ENCODE peak calls at places on chromosomes 5 and 9, in four cellular contexts. G is HepG2, W is WTC11, K is K562. Z is an unnamed sample.
A peak's percentile ranks its signal among the peaks of the same experiment; 100 is the strongest.

GRCh38 chr9:84166828-84167400 is 173.6 kb downstream of the SLC28A3 start:
- DNase-seq in G (no peak), K (no peak), W (no peak), Z (no peak)

GRCh38 chr9:103928452-103928851 is 165.7 kb upstream of the SMC2 start:
- DNase-seq in G (no peak), W (no peak), K (no peak), Z (no peak)

GRCh38 chr9:131869312-131869711 is 129.4 kb upstream of the RAPGEF1 start:
- DNase-seq in G (no peak), K (no peak), W (peak; percentile 44), Z (no peak)

GRCh38 chr9:114694146-114694545 is 12.2 kb upstream of the TEX48 start:
- DNase-seq in K (no peak), W (no peak), G (no peak), Z (no peak)

GRCh38 chr9:73165911-73166310 is 14.2 kb downstream of the ANXA1 start:
- DNase-seq in K (no peak), W (no peak), G (no peak), Z (no peak)

GRCh38 chr9:87342743-87343142 is 154.9 kb upstream of the DAPK1 start:
- DNase-seq in W (no peak), G (no peak), K (no peak), Z (no peak)

GRCh38 chr9:134413890-134414731 is 87.9 kb downstream of the RXRA start:
- DNase-seq in G (no peak), K (no peak), W (no peak), Z (peak; percentile 77)

GRCh38 chr5:140189977-140190867 is 15.2 kb downstream of the CYSTM1 start:
- DNase-seq in G (no peak), K (peak; percentile 49), W (no peak), Z (no peak)

GRCh38 chr9:5871785-5872184 is 18.9 kb upstream of the MLANA start:
- DNase-seq in W (no peak), K (no peak), G (no peak), Z (no peak)

GRCh38 chr9:114216081-114216480 is 60.7 kb downstream of the COL27A1 start:
- DNase-seq in K (no peak), W (no peak), G (no peak), Z (no peak)

DNA sequence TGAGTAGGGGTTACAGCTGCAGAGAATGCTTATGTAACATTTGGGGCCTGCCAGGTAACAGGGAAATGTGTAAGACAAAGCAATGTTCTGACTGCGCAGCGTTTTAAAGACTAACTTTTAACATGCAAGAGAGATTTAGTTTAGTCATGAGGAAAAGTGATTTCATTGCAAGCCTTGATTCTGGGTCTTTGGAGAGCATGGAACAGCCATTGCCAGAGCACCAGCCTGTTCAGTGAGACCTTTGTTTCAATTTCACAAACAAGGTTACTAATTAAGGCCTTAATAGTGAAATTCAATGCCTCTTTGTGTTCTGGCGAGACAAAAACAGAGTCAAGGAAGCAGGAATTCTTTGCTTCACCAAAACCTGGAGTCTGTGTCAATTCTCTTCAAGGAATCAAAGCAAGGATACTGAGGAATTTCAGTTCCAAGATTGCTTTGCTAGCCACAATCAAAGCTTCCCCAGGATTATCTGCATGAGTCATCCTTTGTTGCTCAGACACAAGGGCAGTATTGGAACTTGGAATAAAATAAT is 14.4 kb downstream of the CKMT2 start:
- DNase-seq in W (no peak), G (no peak), K (no peak), Z (no peak)
- TF ChIP-seq HMGXB4 in W (no peak), G (no peak), K (no peak), Z (no peak)

GRCh38 chr5:120014535-120014934 is 385.2 kb downstream of the FAM170A start:
- DNase-seq in K (no peak), W (no peak), G (no peak), Z (no peak)
- TF ChIP-seq HMGXB4 in K (no peak), W (no peak), G (no peak), Z (no peak)

GRCh38 chr5:135721548-135722090 is 112.8 kb upstream of the SLC25A48 start:
- DNase-seq in G (no peak), K (no peak), W (no peak), Z (no peak)

GRCh38 chr5:135729582-135729879 is 104.9 kb upstream of the SLC25A48 start:
- DNase-seq in W (no peak), G (no peak), K (no peak), Z (no peak)

GRCh38 chr5:135720191-135720590 is 114.3 kb upstream of the SLC25A48 start:
- DNase-seq in G (no peak), W (no peak), K (no peak), Z (no peak)

GRCh38 chr5:135723451-135723850 is 111.0 kb upstream of the SLC25A48 start:
- DNase-seq in K (no peak), W (no peak), G (no peak), Z (no peak)

DNA sequence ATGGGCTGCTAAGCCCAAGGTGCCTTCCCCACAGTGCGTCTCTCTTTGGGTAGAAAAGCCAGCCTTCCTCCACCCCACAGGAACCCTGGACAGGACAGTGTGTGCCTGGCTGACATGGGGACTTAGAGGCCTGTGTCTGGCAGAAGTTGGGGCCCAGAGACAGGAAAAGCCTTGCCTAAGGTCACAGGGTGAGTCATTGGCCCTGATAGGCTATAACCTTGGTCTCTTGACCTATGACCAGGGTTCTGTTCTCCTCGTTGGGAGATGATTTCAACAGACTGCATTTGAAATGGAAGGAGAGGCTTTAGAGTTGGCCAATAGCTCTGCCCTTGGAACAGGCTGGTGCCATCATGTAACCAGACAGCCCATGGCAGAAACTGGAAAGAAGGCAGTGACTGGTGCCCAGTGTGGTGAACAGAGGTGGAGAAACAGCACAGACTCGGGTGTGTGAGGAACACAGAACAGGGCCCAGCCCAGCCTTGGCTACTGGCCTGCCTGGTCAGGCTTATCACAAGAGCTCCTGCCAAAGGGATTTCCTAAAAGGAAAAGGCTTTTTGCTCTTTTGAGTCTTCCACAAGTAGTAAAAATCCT is 109.9 kb upstream of the SLC25A48 start:
- DNase-seq in W (no peak), G (no peak), K (no peak), Z (no peak)
- TF ChIP-seq HMGXB4 in W (no peak), G (no peak), K (no peak), Z (no peak)

GRCh38 chr9:127004946-127005769 is 90.6 kb downstream of the RALGPS1 start:
- DNase-seq in W (no peak), K (no peak), G (no peak), Z (no peak)
- TF ChIP-seq HMGXB4 in W (no peak), K (no peak), G (no peak), Z (no peak)

DNA sequence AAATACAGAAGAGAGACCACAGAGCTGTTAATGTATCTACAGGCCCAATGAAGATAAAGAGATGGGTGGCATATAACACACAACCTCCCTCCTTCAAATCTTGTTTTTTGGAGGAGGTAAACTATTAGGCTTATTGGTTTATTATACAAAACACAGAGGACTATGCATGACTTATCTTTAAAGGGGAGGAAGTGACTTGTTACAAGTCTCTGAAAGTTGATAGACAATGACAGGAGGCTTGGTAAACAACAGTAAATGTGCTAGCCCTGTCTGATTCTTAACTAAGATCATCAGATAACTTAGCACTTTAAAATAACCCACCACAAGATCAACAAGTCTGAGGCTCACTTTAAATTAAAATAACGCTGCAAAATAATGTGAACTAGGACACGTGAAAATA is 219.0 kb downstream of the MLLT3 start:
- DNase-seq in K (no peak), G (no peak), W (no peak), Z (no peak)
- TF ChIP-seq HMGXB4 in K (no peak), G (no peak), W (no peak), Z (no peak)

GRCh38 chr5:155661859-155662258 is 648.3 kb downstream of the KIF4B start:
- DNase-seq in W (no peak), G (no peak), K (no peak), Z (no peak)

GRCh38 chr5:155665371-155665770 is 651.8 kb downstream of the KIF4B start:
- DNase-seq in G (no peak), K (no peak), W (no peak), Z (no peak)
- TF ChIP-seq HMGXB4 in G (no peak), K (no peak), W (no peak), Z (no peak)

DNA sequence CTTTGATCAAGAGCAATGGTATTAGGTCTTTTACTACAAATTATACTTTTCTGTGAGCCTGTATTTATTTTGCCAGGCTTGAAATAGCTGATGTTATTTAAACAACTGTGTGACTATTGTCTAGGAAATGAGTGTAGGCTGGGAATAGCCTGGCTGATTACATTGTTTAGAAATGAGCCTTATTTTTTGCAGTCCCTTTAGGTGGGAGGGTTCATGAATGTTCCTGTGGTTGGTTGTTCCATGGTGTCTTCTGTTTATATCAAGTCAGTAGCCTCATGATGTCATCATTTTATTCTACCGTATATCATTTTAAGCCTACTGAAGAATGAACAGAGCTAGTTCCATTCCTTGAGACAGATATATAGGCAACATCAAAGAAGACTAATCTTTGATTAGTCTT is 53.0 kb downstream of the MAP1B start:
- DNase-seq in K (no peak), G (no peak), W (no peak), Z (no peak)
- TF ChIP-seq HMGXB4 in K (no peak), G (no peak), W (no peak), Z (no peak)

GRCh38 chr5:180808461-180809000 is 5.9 kb upstream of the MGAT1 start:
- DNase-seq in W (no peak), K (peak; percentile 48), G (peak; percentile 74), Z (no peak)
- TF ChIP-seq HMGXB4 in W (no peak), K (no peak), G (peak; percentile 17), Z (no peak)

GRCh38 chr9:121322037-121322736 is 47.9 kb downstream of the STOM start:
- DNase-seq in W (no peak), K (no peak), G (peak; percentile 99), Z (peak; percentile 94)
- TF ChIP-seq HMGXB4 in W (no peak), K (no peak), G (no peak), Z (no peak)